ENCODE peak calls at places on chromosomes 13 and 19, in ten cellular contexts. L is tibial artery, O is BJ, W is left lung, P is mucosa of descending colon, N is AG10803, M is AG09309, T is pancreas, V is fibroblast of lung, U is Panc1. F is an unnamed sample.

GRCh38 chr19:54462713-54463530 is 656 bp downstream of the LENG9 start:
- DNase-seq in V (peak), W (peak), T (peak), U (no peak), O (no peak), N (peak), P (peak), M (no peak), L (peak), F (peak)

GRCh38 chr13:49214917-49215376 is 5.2 kb upstream of the MLNR start:
- DNase-seq in U (no peak), O (no peak), W (peak), L (peak), M (no peak), P (peak), T (no peak), N (no peak), V (no peak), F (peak)

GRCh38 chr13:30847697-30848307 is 58.3 kb upstream of the MEDAG start:
- DNase-seq in W (no peak), M (peak), L (peak), O (peak), U (no peak), T (no peak), P (no peak), V (peak), N (peak), F (peak)

GRCh38 chr13:114140131-114140908 is 7.9 kb upstream of the RASA3 start:
- DNase-seq in L (no peak), U (no peak), N (no peak), P (peak), O (no peak), V (no peak), T (peak), M (no peak), W (no peak), F (no peak)

GRCh38 chr19:58227964-58228583 is 640 bp upstream of the ZNF544 start:
- DNase-seq in U (no peak), O (no peak), M (no peak), W (no peak), N (no peak), T (no peak), L (no peak), P (no peak), V (no peak), F (peak)

GRCh38 chr19:28737021-28737525 is 475.9 kb downstream of the UQCRFS1 start:
- DNase-seq in N (peak), T (no peak), W (no peak), L (no peak), P (no peak), V (peak), O (peak), M (peak), U (no peak), F (peak)

GRCh38 chr19:38209671-38210457 is 14.2 kb downstream of the DPF1 start:
- DNase-seq in O (no peak), N (peak), W (peak), V (peak), T (no peak), M (no peak), L (peak), U (no peak), P (peak), F (peak)

GRCh38 chr13:44894001-44894770 is 95.1 kb downstream of the NUFIP1 start:
- DNase-seq in M (no peak), N (no peak), L (no peak), O (no peak), V (no peak), P (no peak), W (no peak), U (no peak), T (no peak), F (no peak)

GRCh38 chr19:11505032-11505503 is 571 bp downstream of the ZNF653 start:
- DNase-seq in L (peak), T (peak), N (peak), U (peak), W (peak), V (peak), P (peak), O (peak), M (peak), F (peak)

GRCh38 chr13:105598551-105598950 is 936.9 kb downstream of the EFNB2 start:
- DNase-seq in P (no peak), M (peak), L (no peak), O (no peak), T (no peak), W (no peak), N (peak), V (peak), U (no peak), F (peak)

GRCh38 chr13:105603283-105603682 is 932.2 kb downstream of the EFNB2 start:
- DNase-seq in M (no peak), W (no peak), N (no peak), T (no peak), L (no peak), V (peak), P (no peak), O (no peak), U (no peak), F (no peak)

GRCh38 chr13:105599477-105600037 is 935.9 kb downstream of the EFNB2 start:
- DNase-seq in M (no peak), P (no peak), U (no peak), L (no peak), N (no peak), V (no peak), O (no peak), T (no peak), W (no peak), F (no peak)

GRCh38 chr13:105597573-105597972 is 937.9 kb downstream of the EFNB2 start:
- DNase-seq in V (no peak), O (no peak), L (no peak), M (no peak), T (no peak), W (no peak), U (no peak), N (no peak), P (no peak), F (no peak)
- H3K4me3 ChIP-seq in V (no peak), O (no peak), L (no peak), M (no peak), T (no peak), W (no peak), U (no peak), N (no peak), P (no peak), F (no peak)

GRCh38 chr19:41533691-41534090 is 42.3 kb upstream of the CEACAM21 start:
- DNase-seq in N (no peak), M (no peak), T (no peak), U (no peak), V (no peak), L (no peak), O (no peak), W (no peak), P (no peak), F (no peak)

GRCh38 chr19:41535029-41535622 is 40.8 kb upstream of the CEACAM21 start:
- DNase-seq in P (no peak), U (no peak), M (no peak), L (no peak), W (no peak), V (no peak), O (no peak), T (no peak), N (no peak), F (no peak)

GRCh38 chr19:41540041-41540695 is 35.8 kb upstream of the CEACAM21 start:
- DNase-seq in L (no peak), T (no peak), O (no peak), W (no peak), N (peak), U (no peak), M (no peak), V (no peak), P (no peak), F (no peak)

GRCh38 chr19:41541990-41542584 is 33.9 kb upstream of the CEACAM21 start:
- DNase-seq in W (peak), M (no peak), V (peak), T (no peak), P (peak), L (peak), O (no peak), U (no peak), N (peak), F (peak)

DNA sequence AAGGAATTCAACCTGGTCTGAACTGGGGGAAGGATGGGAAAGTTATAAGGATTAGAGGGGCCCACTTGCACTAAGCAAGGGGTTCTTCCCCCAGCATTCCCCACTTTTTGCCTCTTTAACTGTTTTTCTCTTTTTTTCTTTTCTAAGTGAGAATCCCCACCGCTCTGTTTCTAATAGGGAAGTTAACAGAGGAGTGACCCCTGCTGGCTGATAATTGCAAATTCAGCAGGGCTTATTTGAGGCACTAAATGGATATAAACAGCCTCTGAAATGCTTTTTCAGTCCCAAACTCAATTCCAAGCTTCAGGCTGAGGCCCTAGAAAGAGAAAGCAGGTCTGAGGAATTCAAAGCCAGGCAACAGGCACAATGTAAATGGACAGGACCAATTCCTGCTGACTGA is 38.2 kb upstream of the CEACAM21 start:
- DNase-seq in P (no peak), M (no peak), O (no peak), T (no peak), U (no peak), W (no peak), V (peak), L (no peak), N (peak), F (peak)
- TF ChIP-seq CTCF in P (no peak), M (peak), O (peak), T (peak), U (peak), W (peak), V (peak), L (no peak), N (peak), F (peak)

DNA sequence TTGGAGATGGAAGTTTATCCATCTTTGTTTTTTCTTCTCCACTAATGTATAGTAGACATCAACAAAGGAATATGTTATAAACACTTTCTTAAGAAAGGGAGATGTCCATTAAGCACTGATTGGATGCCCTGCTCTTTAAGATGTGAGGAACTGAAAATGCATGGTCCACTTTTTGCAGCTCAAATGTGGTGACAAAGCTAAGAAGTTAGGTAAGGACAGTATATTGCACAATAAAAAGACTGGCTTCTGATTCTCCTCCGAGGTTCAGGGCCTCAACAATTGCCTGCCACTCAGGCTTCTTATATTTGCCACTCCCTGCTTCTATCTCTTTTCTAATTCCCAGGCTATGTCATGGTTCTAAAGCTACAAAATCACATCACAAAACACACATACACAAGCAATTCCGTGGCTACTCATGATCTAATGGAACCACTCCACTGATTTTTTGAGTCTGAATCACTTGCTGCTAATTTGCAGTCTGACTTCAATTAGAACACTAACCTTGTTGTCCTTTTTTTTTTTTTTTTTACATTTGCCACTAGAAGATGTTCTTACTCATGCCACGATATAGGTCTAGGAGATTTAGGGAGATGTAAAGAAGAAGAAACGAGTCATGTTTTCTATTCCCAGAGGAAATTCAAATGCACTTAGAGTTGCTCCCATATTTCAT is 29.6 kb upstream of the TNFSF11 start:
- DNase-seq in N (peak), M (no peak), W (no peak), L (no peak), U (no peak), O (no peak), T (no peak), P (no peak), V (no peak), F (no peak)
- H3K4me3 ChIP-seq in N (no peak), M (no peak), W (no peak), L (no peak), U (no peak), O (no peak), T (no peak), P (no peak), V (no peak), F (no peak)

GRCh38 chr13:24161980-24162517 is 1.5 kb downstream of the SPATA13 start:
- DNase-seq in L (no peak), N (no peak), U (no peak), O (no peak), W (no peak), V (no peak), P (peak), M (no peak), T (peak), F (no peak)

GRCh38 chr13:24159921-24160324 is 597 bp upstream of the SPATA13 start:
- DNase-seq in O (no peak), W (no peak), T (peak), L (no peak), U (no peak), N (no peak), M (no peak), V (no peak), P (no peak), F (no peak)

GRCh38 chr13:24162604-24163003 is 2.1 kb downstream of the SPATA13 start:
- DNase-seq in O (no peak), N (no peak), M (no peak), W (no peak), P (no peak), V (no peak), U (no peak), L (no peak), T (no peak), F (peak)

GRCh38 chr13:24159362-24159761 is 1.2 kb upstream of the SPATA13 start:
- DNase-seq in T (no peak), W (no peak), U (no peak), M (no peak), P (no peak), L (no peak), O (no peak), V (no peak), N (no peak), F (no peak)

GRCh38 chr13:24161010-24161775 is 673 bp downstream of the SPATA13 start:
- DNase-seq in M (no peak), W (peak), T (peak), L (peak), V (peak), U (no peak), P (peak), O (no peak), N (no peak), F (no peak)
- TF ChIP-seq CTCF in M (no peak), W (no peak), T (no peak), L (no peak), V (no peak), U (no peak), P (no peak), O (no peak), N (no peak), F (no peak)

GRCh38 chr19:19459707-19460251 is 54.3 kb downstream of the GATAD2A start:
- DNase-seq in L (peak), V (peak), U (peak), N (peak), M (peak), P (peak), W (peak), O (peak), T (no peak), F (peak)
- H3K4me3 ChIP-seq in L (no peak), V (no peak), U (no peak), N (no peak), M (no peak), P (no peak), W (no peak), O (no peak), T (no peak), F (no peak)

GRCh38 chr19:5137114-5137513 is 168.2 kb downstream of the KDM4B start:
- DNase-seq in P (no peak), T (no peak), N (no peak), V (no peak), U (no peak), W (no peak), O (no peak), M (no peak), L (no peak), F (no peak)

GRCh38 chr19:5138606-5139594 is 170.0 kb downstream of the KDM4B start:
- DNase-seq in M (peak), O (peak), T (peak), N (peak), L (no peak), P (peak), U (no peak), V (peak), W (peak), F (peak)

GRCh38 chr19:5136060-5136855 is 167.3 kb downstream of the KDM4B start:
- DNase-seq in W (no peak), M (no peak), N (no peak), V (no peak), L (no peak), O (no peak), T (no peak), U (no peak), P (no peak), F (no peak)

GRCh38 chr19:5134683-5135082 is 165.8 kb downstream of the KDM4B start:
- DNase-seq in M (no peak), U (no peak), V (no peak), L (no peak), T (no peak), W (no peak), N (no peak), P (no peak), O (no peak), F (no peak)

GRCh38 chr19:5137571-5138124 is 168.7 kb downstream of the KDM4B start:
- DNase-seq in L (no peak), U (no peak), M (no peak), V (no peak), N (no peak), T (peak), O (no peak), W (no peak), P (no peak), F (no peak)
- TF ChIP-seq CTCF in L (peak), U (no peak), M (no peak), V (no peak), N (peak), T (no peak), O (peak), W (no peak), P (no peak), F (peak)

DNA sequence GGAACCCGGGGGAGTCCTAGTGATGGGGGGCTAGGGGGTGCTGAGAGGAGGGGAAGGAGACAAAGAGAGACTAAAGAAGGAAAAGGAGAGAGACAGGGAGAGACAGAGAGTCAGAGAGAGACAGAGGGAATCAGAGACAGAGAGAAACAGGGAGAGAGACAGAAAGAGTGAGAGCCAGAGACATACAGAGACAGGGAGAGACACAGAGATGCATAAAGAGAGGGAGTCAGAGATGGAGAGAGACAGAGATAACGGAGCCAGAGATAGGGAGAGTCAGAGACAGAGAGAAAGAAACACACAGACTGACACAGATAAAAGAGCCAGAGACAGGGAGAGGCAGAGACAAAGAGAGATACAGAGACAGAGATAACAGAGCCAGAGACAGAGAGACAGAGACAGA is 1.5 kb upstream of the TNFSF9 start:
- DNase-seq in P (no peak), N (no peak), W (no peak), O (no peak), T (no peak), U (no peak), V (no peak), L (no peak), M (no peak), F (no peak)
- H3K4me3 ChIP-seq in P (no peak), N (no peak), W (no peak), O (no peak), T (no peak), U (no peak), V (no peak), L (no peak), M (no peak), F (no peak)

GRCh38 chr13:41139296-41139966 is 6.8 kb upstream of the KBTBD6 start:
- DNase-seq in N (peak), T (no peak), P (no peak), U (no peak), W (no peak), O (peak), V (peak), L (no peak), M (no peak), F (no peak)
- TF ChIP-seq CTCF in N (no peak), T (no peak), P (no peak), U (no peak), W (no peak), O (no peak), V (no peak), L (no peak), M (no peak), F (no peak)

GRCh38 chr19:35160629-35161433 is 6.3 kb downstream of the FXYD5 start:
- DNase-seq in W (peak), T (no peak), P (no peak), L (no peak), V (no peak), O (no peak), N (no peak), U (no peak), M (no peak), F (no peak)
- H3K4me3 ChIP-seq in W (no peak), T (no peak), P (no peak), L (no peak), V (no peak), O (no peak), N (no peak), U (no peak), M (no peak), F (no peak)

GRCh38 chr13:41650706-41651105 is 193.4 kb downstream of the RGCC start:
- DNase-seq in P (no peak), M (no peak), W (no peak), V (no peak), N (no peak), T (no peak), U (no peak), O (no peak), L (no peak), F (no peak)

GRCh38 chr13:41652735-41653361 is 195.5 kb downstream of the RGCC start:
- DNase-seq in V (peak), N (peak), T (no peak), M (no peak), O (peak), U (no peak), P (no peak), L (no peak), W (no peak), F (peak)

GRCh38 chr13:41648314-41648935 is 191.1 kb downstream of the RGCC start:
- DNase-seq in W (no peak), T (no peak), L (no peak), P (no peak), N (peak), V (no peak), M (no peak), O (no peak), U (peak), F (peak)

GRCh38 chr13:41651413-41652068 is 194.2 kb downstream of the RGCC start:
- DNase-seq in M (no peak), L (no peak), T (no peak), O (no peak), U (no peak), V (no peak), N (peak), P (no peak), W (no peak), F (no peak)

GRCh38 chr13:41649659-41650058 is 192.3 kb downstream of the RGCC start:
- DNase-seq in O (no peak), U (no peak), V (peak), N (peak), W (no peak), T (no peak), P (no peak), M (no peak), L (no peak), F (peak)
- TF ChIP-seq CTCF in O (peak), U (peak), V (peak), N (peak), W (no peak), T (no peak), P (no peak), M (peak), L (peak), F (peak)

F was measured in choroid plexus epithelial cell.